ENCODE peak calls at places on chromosomes 7 and 10, in six cellular contexts. One of them, this sample, is unnamed.

GRCh38 chr7:134701272-134701671 is 54.6 kb downstream of the BPGM start:
- DNase-seq in fibroblast of the aortic adventitia: peak; percentile 61
- DNase-seq in activated naive CD4-positive, alpha-beta T cell treated with Interleukin-2 at 50 U/mL for 16 hours: no peak
- DNase-seq in dermis microvascular lymphatic vessel endothelial cell: no peak
- DNase-seq in CD8-positive, alpha-beta T cell: peak; percentile 38
- DNase-seq in amniotic stem cell: no peak
- DNase-seq in this sample: peak; percentile 28

GRCh38 chr7:105389090-105389650 is 449 bp upstream of the SRPK2 start:
- DNase-seq in activated naive CD4-positive, alpha-beta T cell treated with Interleukin-2 at 50 U/mL for 16 hours: peak; percentile 26
- DNase-seq in amniotic stem cell: peak; percentile 39
- DNase-seq in CD8-positive, alpha-beta T cell: peak; percentile 26
- DNase-seq in fibroblast of the aortic adventitia: peak; percentile 57
- DNase-seq in dermis microvascular lymphatic vessel endothelial cell: peak; percentile 23
- DNase-seq in this sample: peak; percentile 59

GRCh38 chr7:112112822-112113255 is 93.4 kb downstream of the DOCK4 start:
- DNase-seq in CD8-positive, alpha-beta T cell: no peak
- DNase-seq in activated naive CD4-positive, alpha-beta T cell treated with Interleukin-2 at 50 U/mL for 16 hours: no peak
- DNase-seq in dermis microvascular lymphatic vessel endothelial cell: no peak
- DNase-seq in fibroblast of the aortic adventitia: peak; percentile 71
- DNase-seq in amniotic stem cell: no peak
- DNase-seq in this sample: no peak

GRCh38 chr10:1159131-1160061 is 103.2 kb downstream of the WDR37 start:
- DNase-seq in activated naive CD4-positive, alpha-beta T cell treated with Interleukin-2 at 50 U/mL for 16 hours: no peak
- DNase-seq in fibroblast of the aortic adventitia: no peak
- DNase-seq in dermis microvascular lymphatic vessel endothelial cell: no peak
- DNase-seq in CD8-positive, alpha-beta T cell: no peak
- DNase-seq in amniotic stem cell: no peak
- DNase-seq in this sample: no peak

GRCh38 chr10:48923763-48924162 is 15.9 kb downstream of the LRRC18 start:
- DNase-seq in amniotic stem cell: no peak
- DNase-seq in dermis microvascular lymphatic vessel endothelial cell: no peak
- DNase-seq in fibroblast of the aortic adventitia: no peak
- DNase-seq in CD8-positive, alpha-beta T cell: no peak
- DNase-seq in activated naive CD4-positive, alpha-beta T cell treated with Interleukin-2 at 50 U/mL for 16 hours: no peak
- DNase-seq in this sample: no peak

GRCh38 chr10:131196176-131196885 is 115.2 kb downstream of the TCERG1L start:
- DNase-seq in dermis microvascular lymphatic vessel endothelial cell: no peak
- DNase-seq in fibroblast of the aortic adventitia: no peak
- DNase-seq in activated naive CD4-positive, alpha-beta T cell treated with Interleukin-2 at 50 U/mL for 16 hours: no peak
- DNase-seq in amniotic stem cell: no peak
- DNase-seq in CD8-positive, alpha-beta T cell: no peak
- DNase-seq in this sample: no peak

GRCh38 chr7:112874909-112875308 is 84.7 kb upstream of the TMEM168 start:
- DNase-seq in dermis microvascular lymphatic vessel endothelial cell: no peak
- DNase-seq in CD8-positive, alpha-beta T cell: no peak
- DNase-seq in activated naive CD4-positive, alpha-beta T cell treated with Interleukin-2 at 50 U/mL for 16 hours: no peak
- DNase-seq in amniotic stem cell: no peak
- DNase-seq in fibroblast of the aortic adventitia: no peak
- DNase-seq in this sample: no peak

GRCh38 chr7:140062118-140062527 is 628 bp downstream of the PARP12 start:
- DNase-seq in fibroblast of the aortic adventitia: no peak
- DNase-seq in amniotic stem cell: no peak
- DNase-seq in activated naive CD4-positive, alpha-beta T cell treated with Interleukin-2 at 50 U/mL for 16 hours: peak; percentile 57
- DNase-seq in dermis microvascular lymphatic vessel endothelial cell: no peak
- DNase-seq in CD8-positive, alpha-beta T cell: peak; percentile 63
- DNase-seq in this sample: peak; percentile 23

GRCh38 chr7:31735991-31736982 is 49.3 kb downstream of the PPP1R17 start:
- DNase-seq in activated naive CD4-positive, alpha-beta T cell treated with Interleukin-2 at 50 U/mL for 16 hours: no peak
- DNase-seq in amniotic stem cell: peak; percentile 2
- DNase-seq in fibroblast of the aortic adventitia: peak; percentile 70
- DNase-seq in dermis microvascular lymphatic vessel endothelial cell: peak; percentile 31
- DNase-seq in CD8-positive, alpha-beta T cell: no peak
- DNase-seq in this sample: peak; percentile 55

GRCh38 chr7:503046-503574 is 16.5 kb downstream of the PDGFA start:
- DNase-seq in activated naive CD4-positive, alpha-beta T cell treated with Interleukin-2 at 50 U/mL for 16 hours: no peak
- DNase-seq in CD8-positive, alpha-beta T cell: no peak
- DNase-seq in amniotic stem cell: no peak
- DNase-seq in fibroblast of the aortic adventitia: no peak
- DNase-seq in dermis microvascular lymphatic vessel endothelial cell: no peak
- DNase-seq in this sample: no peak

GRCh38 chr10:132961420-132961803 is 19.0 kb upstream of the CFAP46 start:
- DNase-seq in activated naive CD4-positive, alpha-beta T cell treated with Interleukin-2 at 50 U/mL for 16 hours: no peak
- DNase-seq in dermis microvascular lymphatic vessel endothelial cell: no peak
- DNase-seq in fibroblast of the aortic adventitia: no peak
- DNase-seq in CD8-positive, alpha-beta T cell: no peak
- DNase-seq in amniotic stem cell: no peak
- DNase-seq in this sample: no peak

GRCh38 chr7:16926283-16926682 is 44.5 kb upstream of the AGR3 start:
- DNase-seq in CD8-positive, alpha-beta T cell: no peak
- DNase-seq in fibroblast of the aortic adventitia: peak; percentile 72
- DNase-seq in activated naive CD4-positive, alpha-beta T cell treated with Interleukin-2 at 50 U/mL for 16 hours: no peak
- DNase-seq in dermis microvascular lymphatic vessel endothelial cell: peak; percentile 28
- DNase-seq in amniotic stem cell: no peak
- DNase-seq in this sample: peak; percentile 57

GRCh38 chr7:71612892-71613291 is 480.9 kb downstream of the GALNT17 start:
- DNase-seq in fibroblast of the aortic adventitia: no peak
- DNase-seq in CD8-positive, alpha-beta T cell: no peak
- DNase-seq in activated naive CD4-positive, alpha-beta T cell treated with Interleukin-2 at 50 U/mL for 16 hours: no peak
- DNase-seq in amniotic stem cell: no peak
- DNase-seq in dermis microvascular lymphatic vessel endothelial cell: no peak
- DNase-seq in this sample: no peak

GRCh38 chr10:129642427-129642826 is 175.4 kb downstream of the MGMT start:
- DNase-seq in dermis microvascular lymphatic vessel endothelial cell: no peak
- DNase-seq in amniotic stem cell: no peak
- DNase-seq in activated naive CD4-positive, alpha-beta T cell treated with Interleukin-2 at 50 U/mL for 16 hours: no peak
- DNase-seq in CD8-positive, alpha-beta T cell: no peak
- DNase-seq in fibroblast of the aortic adventitia: no peak
- DNase-seq in this sample: no peak